ENCODE peak calls at places on chromosomes 7 and 10, in four cellular contexts. N, W, L and E are unnamed samples.

GRCh38 chr10:92891885-92892705 is 43.8 kb downstream of the EXOC6 start:
- DNase-seq in L (no peak), N (peak; percentile 38), W (peak; percentile 69), E (no peak)

GRCh38 chr10:98373260-98373659 is 41.7 kb downstream of the PYROXD2 start:
- DNase-seq in W (no peak), N (no peak), L (no peak), E (no peak)

GRCh38 chr7:70030745-70031144 is 432.5 kb downstream of the AUTS2 start:
- DNase-seq in W (no peak), L (no peak), N (no peak), E (no peak)

GRCh38 chr7:87375647-87376435 is 30.4 kb downstream of the CROT start:
- DNase-seq in N (no peak), W (no peak), L (no peak), E (no peak)

GRCh38 chr7:69994218-69994617 is 395.9 kb downstream of the AUTS2 start:
- DNase-seq in W (no peak), N (no peak), L (no peak), E (no peak)

GRCh38 chr10:90856964-90857634 is 740 bp downstream of the HTR7 start:
- DNase-seq in W (no peak), L (no peak), N (no peak), E (peak; percentile 67)

GRCh38 chr7:44490351-44491200 is at the start of gene NUDCD3:
- DNase-seq in L (peak; percentile 48), N (peak; percentile 90), W (peak; percentile 89), E (peak; percentile 86)

GRCh38 chr10:46530249-46531186 is 25.9 kb downstream of the GPRIN2 start:
- DNase-seq in L (no peak), W (peak; percentile 79), N (no peak), E (no peak)

GRCh38 chr10:132700168-132701098 is 85.5 kb downstream of the NKX6-2 start:
- DNase-seq in N (no peak), L (no peak), W (no peak), E (no peak)

GRCh38 chr7:151257990-151258389 is 9.5 kb upstream of the SMARCD3 start:
- DNase-seq in N (no peak), W (no peak), L (no peak), E (no peak)

GRCh38 chr10:60955957-60956425 is 12.0 kb upstream of the RHOBTB1 start:
- DNase-seq in L (no peak), N (no peak), W (peak; percentile 10), E (no peak)

GRCh38 chr7:74256446-74257408 is 2.5 kb upstream of the RFC2 start:
- DNase-seq in L (no peak), W (no peak), N (no peak), E (no peak)

GRCh38 chr7:39621261-39621660 is 2.1 kb upstream of the RALA start:
- DNase-seq in N (no peak), L (no peak), W (no peak), E (no peak)

GRCh38 chr10:28496017-28496416 is 36.9 kb upstream of the WAC start:
- DNase-seq in L (no peak), W (no peak), N (no peak), E (no peak)

GRCh38 chr10:50375051-50375452 is 123.7 kb upstream of the ASAH2 start:
- DNase-seq in W (no peak), L (no peak), N (no peak), E (no peak)

GRCh38 chr7:105765846-105766245 is 110.6 kb downstream of the ATXN7L1 start:
- DNase-seq in L (no peak), N (no peak), W (no peak), E (no peak)

GRCh38 chr7:20776214-20776875 is 10.3 kb downstream of the SP8 start:
- DNase-seq in N (no peak), W (no peak), L (no peak), E (no peak)

GRCh38 chr10:18659784-18660561 is 742 bp downstream of the ARL5B start:
- DNase-seq in L (peak; percentile 23), W (no peak), N (peak; percentile 23), E (no peak)

GRCh38 chr7:67620216-67620933 is 623.7 kb downstream of the TYW1 start:
- DNase-seq in N (no peak), W (no peak), L (no peak), E (no peak)

GRCh38 chr7:132453825-132454224 is 122.4 kb downstream of the PLXNA4 start:
- DNase-seq in N (no peak), L (no peak), W (no peak), E (no peak)

GRCh38 chr7:51186531-51186930 is 130.1 kb downstream of the COBL start:
- DNase-seq in N (no peak), W (no peak), L (no peak), E (no peak)

GRCh38 chr7:149414171-149414570 is 46.7 kb downstream of the ZNF777 start:
- DNase-seq in N (no peak), W (no peak), L (no peak), E (no peak)
- TF ChIP-seq KDM1A in N (no peak), W (no peak), L (no peak), E (no peak)

DNA sequence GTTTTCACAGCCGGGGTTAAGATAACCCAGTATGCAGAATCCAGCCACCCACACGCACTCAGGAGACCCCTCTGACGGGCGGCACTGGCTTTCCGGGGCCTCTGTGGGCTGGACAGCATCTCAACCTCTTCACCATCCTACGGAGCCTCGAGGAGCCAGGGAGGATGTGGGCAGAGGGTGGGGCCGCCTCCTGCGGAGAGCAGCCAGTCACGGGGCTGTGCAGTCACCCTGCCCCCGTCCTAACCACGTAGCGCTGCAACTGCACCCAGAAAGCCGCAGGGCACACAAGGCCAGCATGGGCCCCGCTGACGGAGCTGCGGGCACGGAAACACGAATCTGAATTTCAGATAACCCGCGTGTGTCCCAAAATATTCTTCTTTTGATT is 270.3 kb downstream of the ELFN1 start:
- DNase-seq in N (peak; percentile 33), W (no peak), L (peak; percentile 55), E (no peak)
- TF ChIP-seq KDM1A in N (no peak), W (no peak), L (no peak), E (no peak)

GRCh38 chr7:5526190-5527037 is 102.8 kb upstream of the TNRC18 start:
- DNase-seq in N (peak; percentile 29), L (no peak), W (no peak), E (peak; percentile 76)
- TF ChIP-seq KDM1A in N (no peak), L (no peak), W (no peak), E (no peak)

GRCh38 chr7:68929712-68930395 is 668.4 kb upstream of the AUTS2 start:
- DNase-seq in W (peak; percentile 18), L (no peak), N (no peak), E (no peak)
- TF ChIP-seq KDM1A in W (no peak), L (no peak), N (no peak), E (no peak)